ENCODE peak calls at places on chromosomes 2 and 18, in four cellular contexts. W is AG10803; N is AML-193; Z is activated CD8-positive, alpha-beta T cell treated with anti-CD3 and anti-CD28 coated beads, Interleukin-2, amount 10 ng/mL, durations not matched to agents 7 days and 5 days. H is an unnamed sample.

GRCh38 chr2:6921321-6921922 is 4.2 kb downstream of the RNF144A start:
- DNase-seq in W (no peak), N (no peak), Z (no peak), H (no peak)

GRCh38 chr18:3246636-3247242 is 862 bp upstream of the MYL12A start:
- DNase-seq in W (no peak), N (no peak), Z (peak), H (no peak)

GRCh38 chr2:213733893-213734292 is 449.6 kb downstream of the SPAG16 start:
- DNase-seq in W (no peak), N (no peak), Z (no peak), H (no peak)

GRCh38 chr2:158101384-158101926 is at the start of gene UPP2:
- DNase-seq in W (no peak), N (no peak), Z (no peak), H (no peak)

GRCh38 chr18:10070581-10071000 is 156.8 kb downstream of the VAPA start:
- DNase-seq in W (peak), N (no peak), Z (no peak), H (no peak)

GRCh38 chr18:10322408-10322807 is 132.0 kb upstream of the APCDD1 start:
- DNase-seq in W (peak), N (no peak), Z (no peak), H (no peak)

GRCh38 chr18:47777626-47778025 is 152.8 kb downstream of the SMAD2 start:
- DNase-seq in W (no peak), N (no peak), Z (no peak), H (no peak)

GRCh38 chr18:50638623-50639398 is 78.9 kb downstream of the MAPK4 start:
- DNase-seq in W (no peak), N (no peak), Z (no peak), H (no peak)

GRCh38 chr2:202815548-202816420 is 55.8 kb downstream of the ICA1L start:
- DNase-seq in W (peak), N (no peak), Z (no peak), H (no peak)

GRCh38 chr2:317501-318424 is 29.9 kb upstream of the ALKAL2 start:
- DNase-seq in W (peak), N (no peak), Z (peak), H (peak)

GRCh38 chr2:9382604-9383235 is 40.6 kb downstream of the ITGB1BP1 start:
- DNase-seq in W (no peak), N (no peak), Z (no peak), H (no peak)

GRCh38 chr2:85393836-85394235 is 16.3 kb downstream of the CAPG start:
- DNase-seq in W (peak), N (no peak), Z (no peak), H (no peak)

GRCh38 chr2:96797066-96797625 is 18.9 kb upstream of the CNNM3 start:
- DNase-seq in W (no peak), N (no peak), Z (no peak), H (no peak)

GRCh38 chr2:161990741-161991140 is 83.3 kb downstream of the DPP4 start:
- DNase-seq in W (peak), N (no peak), Z (no peak), H (no peak)

GRCh38 chr2:127695491-127696472 is 5.5 kb upstream of the SFT2D3 start:
- DNase-seq in W (peak), N (peak), Z (peak), H (peak)

GRCh38 chr2:110854355-110855081 is 122.1 kb downstream of the ACOXL start:
- DNase-seq in W (no peak), N (no peak), Z (no peak), H (no peak)

GRCh38 chr2:207533609-207534008 is 3.8 kb downstream of the CREB1 start:
- DNase-seq in W (no peak), N (no peak), Z (no peak), H (no peak)

GRCh38 chr2:219254590-219255219 is 987 bp upstream of the TUBA4A start:
- DNase-seq in W (no peak), N (peak), Z (peak), H (no peak)

H was measured in neural crest cell.